ENCODE peak calls at places on chromosomes 12 and 14, in nine cellular contexts. One of them, this sample, is unnamed.

GRCh38 chr12:123384318-123384993 is 524 bp downstream of the KMT5A start:
- DNase-seq in T-helper 22 cell: no peak
- DNase-seq in kidney tubule cell: peak; percentile 58
- DNase-seq in NK-92 treated with Interleukin-12 subunit alpha and Interleukin-12 subunit beta, amount 100 ng/mL, for 24 hours: no peak
- DNase-seq in dermis blood vessel endothelial cell: peak; percentile 33
- DNase-seq in astrocyte of the cerebellum: no peak
- DNase-seq in HT1080: no peak
- DNase-seq in HFF-Myc: no peak
- DNase-seq in AG08396: peak; percentile 38
- DNase-seq in this sample: no peak

GRCh38 chr12:112924986-112925385 is 13.3 kb upstream of the OAS3 start:
- DNase-seq in T-helper 22 cell: no peak
- DNase-seq in kidney tubule cell: no peak
- DNase-seq in NK-92 treated with Interleukin-12 subunit alpha and Interleukin-12 subunit beta, amount 100 ng/mL, for 24 hours: no peak
- DNase-seq in dermis blood vessel endothelial cell: no peak
- DNase-seq in astrocyte of the cerebellum: no peak
- DNase-seq in HT1080: no peak
- DNase-seq in HFF-Myc: no peak
- DNase-seq in AG08396: no peak
- DNase-seq in this sample: no peak

GRCh38 chr14:103139371-103140016 is 16.2 kb downstream of the TNFAIP2 start:
- DNase-seq in T-helper 22 cell: no peak
- DNase-seq in kidney tubule cell: peak; percentile 38
- DNase-seq in NK-92 treated with Interleukin-12 subunit alpha and Interleukin-12 subunit beta, amount 100 ng/mL, for 24 hours: no peak
- DNase-seq in dermis blood vessel endothelial cell: no peak
- DNase-seq in astrocyte of the cerebellum: no peak
- DNase-seq in HT1080: no peak
- DNase-seq in HFF-Myc: no peak
- DNase-seq in AG08396: no peak
- DNase-seq in this sample: no peak

GRCh38 chr12:57031228-57031670 is 14.9 kb upstream of the TAC3 start:
- DNase-seq in T-helper 22 cell: no peak
- DNase-seq in kidney tubule cell: peak; percentile 21
- DNase-seq in NK-92 treated with Interleukin-12 subunit alpha and Interleukin-12 subunit beta, amount 100 ng/mL, for 24 hours: no peak
- DNase-seq in dermis blood vessel endothelial cell: peak; percentile 12
- DNase-seq in astrocyte of the cerebellum: no peak
- DNase-seq in HT1080: peak; percentile 32
- DNase-seq in HFF-Myc: no peak
- DNase-seq in AG08396: no peak
- DNase-seq in this sample: no peak

GRCh38 chr14:90522585-90523191 is 125.9 kb downstream of the CALM1 start:
- DNase-seq in T-helper 22 cell: no peak
- DNase-seq in kidney tubule cell: peak; percentile 62
- DNase-seq in NK-92 treated with Interleukin-12 subunit alpha and Interleukin-12 subunit beta, amount 100 ng/mL, for 24 hours: no peak
- DNase-seq in dermis blood vessel endothelial cell: peak; percentile 41
- DNase-seq in astrocyte of the cerebellum: peak; percentile 23
- DNase-seq in HT1080: peak; percentile 46
- DNase-seq in HFF-Myc: no peak
- DNase-seq in AG08396: no peak
- DNase-seq in this sample: no peak

GRCh38 chr14:102201369-102201748 is 61.7 kb downstream of the WDR20 start:
- DNase-seq in T-helper 22 cell: no peak
- DNase-seq in kidney tubule cell: no peak
- DNase-seq in NK-92 treated with Interleukin-12 subunit alpha and Interleukin-12 subunit beta, amount 100 ng/mL, for 24 hours: no peak
- DNase-seq in dermis blood vessel endothelial cell: no peak
- DNase-seq in astrocyte of the cerebellum: no peak
- DNase-seq in HT1080: no peak
- DNase-seq in HFF-Myc: no peak
- DNase-seq in AG08396: no peak
- DNase-seq in this sample: no peak

GRCh38 chr14:96863327-96863985 is 66.3 kb downstream of the VRK1 start:
- DNase-seq in T-helper 22 cell: no peak
- DNase-seq in kidney tubule cell: no peak
- DNase-seq in NK-92 treated with Interleukin-12 subunit alpha and Interleukin-12 subunit beta, amount 100 ng/mL, for 24 hours: no peak
- DNase-seq in dermis blood vessel endothelial cell: no peak
- DNase-seq in astrocyte of the cerebellum: no peak
- DNase-seq in HT1080: no peak
- DNase-seq in HFF-Myc: no peak
- DNase-seq in AG08396: no peak
- DNase-seq in this sample: no peak

GRCh38 chr14:105465209-105466031 is 9.2 kb upstream of the CRIP2 start:
- DNase-seq in T-helper 22 cell: no peak
- DNase-seq in kidney tubule cell: peak; percentile 64
- DNase-seq in NK-92 treated with Interleukin-12 subunit alpha and Interleukin-12 subunit beta, amount 100 ng/mL, for 24 hours: no peak
- DNase-seq in dermis blood vessel endothelial cell: no peak
- DNase-seq in astrocyte of the cerebellum: no peak
- DNase-seq in HT1080: no peak
- DNase-seq in HFF-Myc: no peak
- DNase-seq in AG08396: peak; percentile 70
- DNase-seq in this sample: no peak

GRCh38 chr12:121089031-121089812 is 43.5 kb upstream of the P2RX7 start:
- DNase-seq in T-helper 22 cell: no peak
- DNase-seq in kidney tubule cell: no peak
- DNase-seq in NK-92 treated with Interleukin-12 subunit alpha and Interleukin-12 subunit beta, amount 100 ng/mL, for 24 hours: no peak
- DNase-seq in dermis blood vessel endothelial cell: peak; percentile 54
- DNase-seq in astrocyte of the cerebellum: no peak
- DNase-seq in HT1080: no peak
- DNase-seq in HFF-Myc: no peak
- DNase-seq in AG08396: no peak
- DNase-seq in this sample: no peak

GRCh38 chr14:104874110-104874531 is 9.1 kb downstream of the CEP170B start:
- DNase-seq in T-helper 22 cell: no peak
- DNase-seq in kidney tubule cell: no peak
- DNase-seq in NK-92 treated with Interleukin-12 subunit alpha and Interleukin-12 subunit beta, amount 100 ng/mL, for 24 hours: no peak
- DNase-seq in dermis blood vessel endothelial cell: no peak
- DNase-seq in astrocyte of the cerebellum: no peak
- DNase-seq in HT1080: no peak
- DNase-seq in HFF-Myc: no peak
- DNase-seq in AG08396: no peak
- DNase-seq in this sample: no peak